ENCODE peak calls at places on chromosomes 3 and 15, in six cellular contexts. Y is neuronal stem cell, K is IMR-90, Z is trophoblast cell, T is H9, D is H1. N is an unnamed sample.

GRCh38 chr3:197835509-197835908 is 44.5 kb downstream of the LRCH3 start:
- DNase-seq in D (no peak), Y (no peak), Z (no peak), K (no peak), T (no peak), N (no peak)

GRCh38 chr15:83098079-83098478 is 9.4 kb upstream of the TM6SF1 start:
- DNase-seq in D (no peak), Z (no peak), T (no peak), Y (no peak), K (no peak), N (no peak)

GRCh38 chr15:57920916-57921315 is 144.6 kb downstream of the ALDH1A2 start:
- DNase-seq in K (no peak), T (no peak), Y (no peak), D (no peak), Z (peak; percentile 10), N (no peak)

GRCh38 chr3:99931059-99931458 is 113.4 kb downstream of the CMSS1 start:
- DNase-seq in T (no peak), K (no peak), Y (no peak), D (no peak), Z (no peak), N (no peak)

GRCh38 chr15:90114451-90114901 is 12.2 kb upstream of the IDH2 start:
- DNase-seq in Y (no peak), T (no peak), D (no peak), K (no peak), Z (peak; percentile 74), N (peak; percentile 26)

GRCh38 chr3:19231792-19232461 is 83.6 kb downstream of the KCNH8 start:
- DNase-seq in D (no peak), K (no peak), Z (no peak), Y (no peak), T (no peak), N (no peak)

GRCh38 chr3:115148142-115148790 is 1.2 kb upstream of the ZBTB20 start:
- DNase-seq in Z (no peak), T (no peak), Y (no peak), D (no peak), K (peak; percentile 4), N (no peak)

GRCh38 chr3:38114052-38114874 is 22.7 kb downstream of the ACAA1 start:
- DNase-seq in T (peak; percentile 23), D (no peak), Y (no peak), K (no peak), Z (no peak), N (no peak)

GRCh38 chr3:31132132-31132769 is 237.8 kb upstream of the GADL1 start:
- DNase-seq in K (peak; percentile 53), Z (no peak), Y (peak; percentile 15), D (no peak), T (no peak), N (peak; percentile 53)

GRCh38 chr3:153026026-153026425 is 136.0 kb upstream of the RAP2B start:
- DNase-seq in K (peak; percentile 52), T (no peak), Y (no peak), Z (no peak), D (no peak), N (peak; percentile 53)

GRCh38 chr3:128999104-128999503 is 2.0 kb upstream of the EFCC1 start:
- DNase-seq in D (no peak), Z (no peak), K (no peak), T (no peak), Y (no peak), N (no peak)

GRCh38 chr3:10956991-10957390 is 35.6 kb upstream of the SLC6A1 start:
- DNase-seq in Z (no peak), K (no peak), Y (no peak), T (no peak), D (no peak), N (no peak)

GRCh38 chr3:184574552-184575430 is 13.2 kb downstream of the EPHB3 start:
- DNase-seq in Z (no peak), Y (no peak), T (peak; percentile 87), D (peak; percentile 82), K (no peak), N (peak; percentile 89)
- H2AK5ac ChIP-seq in Z (no peak overlapping the region), Y (peak overlapping the region; percentile 98), T (no peak overlapping the region), D (peak overlapping the region; percentile 18), K (no peak overlapping the region), N (no peak overlapping the region)

GRCh38 chr3:74844428-74844827 is 230.0 kb upstream of the CNTN3 start:
- DNase-seq in Z (peak; percentile 83), K (no peak), T (peak; percentile 31), D (no peak), Y (no peak), N (no peak)

GRCh38 chr3:74839591-74839990 is 225.1 kb upstream of the CNTN3 start:
- DNase-seq in Z (no peak), Y (no peak), K (no peak), D (no peak), T (no peak), N (no peak)

GRCh38 chr3:74847093-74847492 is 232.6 kb upstream of the CNTN3 start:
- DNase-seq in K (no peak), T (no peak), D (no peak), Z (no peak), Y (no peak), N (no peak)

GRCh38 chr3:74850381-74850780 is 235.9 kb upstream of the CNTN3 start:
- DNase-seq in Y (no peak), D (no peak), K (no peak), Z (no peak), T (no peak), N (no peak)

GRCh38 chr3:74845086-74845485 is 230.6 kb upstream of the CNTN3 start:
- DNase-seq in T (no peak), K (no peak), Y (no peak), D (no peak), Z (peak; percentile 18), N (no peak)
- H3K14ac ChIP-seq in T (no peak overlapping the region), K (no peak overlapping the region), Y (no peak overlapping the region), D (no peak overlapping the region), Z (no peak overlapping the region), N (no peak overlapping the region)

DNA sequence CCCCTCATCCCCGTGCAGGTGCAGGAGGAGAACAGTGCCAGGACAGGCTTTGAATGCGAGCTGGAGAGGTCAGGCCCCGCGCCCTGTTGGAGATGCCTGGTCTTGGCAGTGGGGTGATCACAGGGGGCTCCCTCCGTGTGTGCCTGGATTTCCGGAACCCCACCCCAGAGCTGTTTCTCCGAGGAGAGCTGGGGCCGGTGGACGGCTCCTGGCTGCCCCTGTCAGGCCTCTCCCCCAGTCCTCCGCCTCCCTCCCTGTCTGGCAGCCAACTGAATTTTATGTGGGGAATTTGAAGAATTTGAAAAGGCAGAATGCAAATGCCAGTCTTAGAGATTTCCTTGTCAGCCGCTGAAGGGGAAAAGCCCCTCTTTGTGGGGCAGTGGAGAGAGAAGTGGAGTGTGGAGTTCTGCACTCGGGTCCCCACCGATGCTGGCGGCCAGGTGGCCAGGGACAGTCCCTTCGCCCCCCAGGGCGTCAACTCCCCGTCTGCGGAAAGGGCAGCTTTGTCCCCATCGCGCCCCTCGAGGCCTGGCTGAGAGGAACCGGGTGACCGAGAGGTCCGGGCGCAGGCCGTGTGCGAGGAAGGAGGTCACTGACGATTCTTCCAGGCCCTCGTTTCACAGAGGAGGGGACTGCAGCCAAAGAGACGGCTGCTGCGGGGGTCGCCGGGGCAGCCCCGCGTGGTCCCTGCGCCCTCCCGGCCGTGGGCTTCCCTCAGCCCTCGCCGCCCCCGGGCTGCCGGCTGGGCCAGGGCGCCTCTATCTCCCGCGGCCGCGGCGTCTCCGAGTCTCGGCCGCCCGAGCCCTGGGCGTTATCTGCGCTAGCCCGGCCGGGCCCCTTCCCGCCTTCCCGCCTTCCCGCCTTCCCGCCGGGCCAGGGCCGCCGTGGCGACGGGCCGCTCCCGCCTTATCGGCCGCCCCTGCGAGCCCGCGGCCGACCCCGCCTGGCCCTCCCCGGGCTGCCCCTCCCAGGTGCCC is 56.0 kb upstream of the LCTL start:
- DNase-seq in Y (peak; percentile 41), D (peak; percentile 68), K (no peak), Z (no peak), T (peak; percentile 71), N (no peak)
- H2AK5ac ChIP-seq in Y (peak overlapping the region; percentile 63), D (no peak overlapping the region), K (peak overlapping the region; percentile 60), Z (peak overlapping the region; percentile 98), T (no peak overlapping the region), N (peak overlapping the region; percentile 38)

DNA sequence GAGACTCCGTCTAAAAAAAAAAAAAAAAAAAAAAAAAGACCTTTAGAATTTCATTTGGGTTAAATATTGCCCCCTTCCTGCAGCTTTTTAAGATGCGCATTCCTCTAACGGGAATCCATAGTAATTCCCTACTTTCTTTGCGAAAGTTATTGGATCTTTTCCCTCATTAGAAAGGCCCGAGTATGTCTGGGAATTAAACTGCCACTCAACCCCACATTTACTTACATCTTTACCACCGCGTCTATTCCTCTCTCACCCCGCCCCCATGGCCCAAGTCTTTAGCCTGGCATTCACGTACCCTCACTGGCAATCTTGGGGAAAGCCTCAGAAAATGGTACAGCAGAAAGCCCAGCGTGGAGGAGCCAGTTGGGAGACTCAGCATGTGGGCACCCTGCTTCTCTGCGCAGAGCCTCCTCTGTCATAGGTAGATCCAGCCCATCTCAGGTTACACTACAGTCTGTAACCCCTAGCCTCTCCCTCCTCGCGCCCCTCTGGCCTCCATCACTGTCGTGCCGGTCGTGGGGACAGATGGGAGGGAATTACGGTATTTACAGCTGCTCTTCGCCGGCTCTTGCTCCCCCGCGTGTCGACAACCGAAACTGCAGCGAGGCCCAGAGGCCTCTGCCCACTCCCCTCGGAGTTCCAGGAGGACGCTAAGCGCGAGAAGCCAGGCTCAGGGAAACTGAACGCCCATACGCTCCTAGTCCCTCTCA is 6.4 kb upstream of the ANKDD1A start:
- DNase-seq in D (peak; percentile 96), K (peak; percentile 60), T (peak; percentile 98), Z (peak; percentile 80), Y (peak; percentile 67), N (peak; percentile 79)
- H3K14ac ChIP-seq in D (no peak overlapping the region), K (peak overlapping the region; percentile 79), T (peak overlapping the region; percentile 76), Z (no peak overlapping the region), Y (no peak overlapping the region), N (no peak overlapping the region)